ENCODE peak calls at places on chromosomes 12 and 14, in ten cellular contexts. J, S, U, P, F, K, H, A, W and D are unnamed samples.

GRCh38 chr12:104715562-104716182 is 242.4 kb downstream of the SLC41A2 start:
- DNase-seq in S (no peak), P (no peak), J (no peak), H (no peak), U (no peak), A (no peak), K (no peak), F (no peak), W (no peak), D (no peak)

GRCh38 chr14:67359319-67359774 is 257 bp downstream of the ATP6V1D start:
- DNase-seq in J (no peak), S (peak; percentile 80), A (peak; percentile 78), U (peak; percentile 46), K (peak; percentile 8), H (no peak), F (no peak), P (peak; percentile 17), W (no peak), D (no peak)

GRCh38 chr12:3493225-3494049 is 2.4 kb downstream of the PRMT8 start:
- DNase-seq in S (no peak), W (no peak), A (no peak), K (no peak), H (no peak), U (no peak), J (no peak), F (no peak), P (no peak), D (no peak)

GRCh38 chr12:26471560-26471959 is 276.2 kb downstream of the SSPN start:
- DNase-seq in H (no peak), W (peak; percentile 28), J (no peak), F (no peak), P (no peak), K (no peak), U (peak; percentile 23), A (no peak), S (peak; percentile 56), D (peak; percentile 93)

GRCh38 chr12:95972832-95973465 is 23.2 kb downstream of the HAL start:
- DNase-seq in H (no peak), U (no peak), J (no peak), F (no peak), P (no peak), K (no peak), S (no peak), A (no peak), W (no peak), D (no peak)

GRCh38 chr12:56146492-56147460 is 5.6 kb upstream of the MYL6B start:
- DNase-seq in J (no peak), P (no peak), A (no peak), F (no peak), H (no peak), U (no peak), K (no peak), S (no peak), W (no peak), D (no peak)

GRCh38 chr12:89324437-89324836 is 27.9 kb downstream of the DUSP6 start:
- DNase-seq in F (no peak), J (no peak), P (no peak), A (no peak), H (no peak), K (no peak), S (no peak), W (no peak), U (peak; percentile 35), D (no peak)

GRCh38 chr14:105885561-105886320 is 359.4 kb downstream of the TMEM121 start:
- DNase-seq in W (no peak), K (no peak), F (no peak), S (no peak), H (no peak), J (no peak), A (peak; percentile 24), P (no peak), U (no peak), D (no peak)

GRCh38 chr12:9404469-9405260 is 196.5 kb upstream of the PZP start:
- DNase-seq in F (no peak), W (no peak), K (no peak), H (no peak), P (no peak), U (no peak), A (no peak), S (no peak), J (no peak), D (no peak)

GRCh38 chr14:75934998-75935628 is 46.7 kb downstream of the TGFB3 start:
- DNase-seq in H (no peak), U (no peak), K (no peak), A (no peak), F (no peak), J (no peak), P (no peak), W (no peak), S (no peak), D (no peak)

GRCh38 chr12:93174048-93174447 is 203.7 kb upstream of the NUDT4 start:
- DNase-seq in K (no peak), J (no peak), H (no peak), S (peak; percentile 91), U (peak; percentile 51), P (no peak), A (no peak), W (no peak), F (no peak), D (no peak)

GRCh38 chr12:19646599-19646998 is 207.3 kb downstream of the AEBP2 start:
- DNase-seq in U (no peak), W (no peak), P (peak; percentile 7), H (no peak), J (no peak), F (no peak), A (no peak), S (peak; percentile 21), K (no peak), D (no peak)

GRCh38 chr14:56754966-56755365 is 55.3 kb downstream of the OTX2 start:
- DNase-seq in F (no peak), K (no peak), U (no peak), P (no peak), W (no peak), J (no peak), H (no peak), S (no peak), A (no peak), D (no peak)

GRCh38 chr12:103820881-103821489 is 20.0 kb downstream of the NT5DC3 start:
- DNase-seq in H (no peak), A (no peak), P (no peak), W (no peak), J (no peak), U (no peak), F (no peak), S (no peak), K (no peak), D (no peak)

GRCh38 chr12:102548543-102548942 is 68.2 kb upstream of the IGF1 start:
- DNase-seq in U (peak; percentile 39), S (peak; percentile 58), F (peak; percentile 40), K (no peak), J (no peak), W (no peak), P (no peak), H (no peak), A (no peak), D (no peak)

GRCh38 chr14:59882957-59883356 is 12.4 kb upstream of the RTN1 start:
- DNase-seq in F (no peak), H (no peak), P (no peak), S (peak; percentile 1), W (no peak), U (no peak), A (no peak), K (peak; percentile 37), J (no peak), D (no peak)

GRCh38 chr14:59146941-59147470 is 41.5 kb upstream of the DAAM1 start:
- DNase-seq in F (no peak), K (no peak), U (no peak), S (no peak), H (no peak), P (no peak), W (no peak), A (no peak), J (no peak), D (no peak)

GRCh38 chr12:24038211-24038997 is 88.9 kb upstream of the SOX5 start:
- DNase-seq in J (no peak), A (no peak), P (no peak), H (no peak), F (no peak), S (no peak), W (no peak), K (no peak), U (no peak), D (no peak)

GRCh38 chr12:104281636-104282035 is 21.9 kb upstream of the EID3 start:
- DNase-seq in S (peak; percentile 72), W (no peak), K (no peak), A (no peak), F (peak; percentile 31), P (no peak), H (no peak), U (peak; percentile 88), J (no peak), D (no peak)

GRCh38 chr14:40394634-40395340 is 962.6 kb upstream of the FBXO33 start:
- DNase-seq in H (no peak), F (peak; percentile 6), K (no peak), S (no peak), U (no peak), A (no peak), J (no peak), P (no peak), W (no peak), D (no peak)

GRCh38 chr12:10638728-10639127 is 25.3 kb upstream of the MAGOHB start:
- DNase-seq in P (no peak), U (no peak), H (no peak), S (no peak), K (no peak), W (no peak), F (no peak), J (no peak), A (no peak), D (no peak)

GRCh38 chr12:40632171-40632570 is 60.1 kb upstream of the CNTN1 start:
- DNase-seq in S (no peak), J (no peak), K (no peak), U (no peak), W (no peak), P (no peak), F (no peak), H (no peak), A (no peak), D (no peak)

GRCh38 chr12:180445-180844 is 33.5 kb downstream of the SLC6A12 start:
- DNase-seq in A (no peak), P (no peak), U (peak; percentile 31), J (no peak), W (no peak), S (peak; percentile 27), H (no peak), K (no peak), F (peak; percentile 32), D (no peak)

GRCh38 chr14:56482306-56482705 is 97.3 kb upstream of the TMEM260 start:
- DNase-seq in F (peak; percentile 10), S (peak; percentile 18), H (no peak), J (peak; percentile 41), P (peak; percentile 37), K (peak; percentile 45), U (no peak), W (no peak), A (peak; percentile 64), D (no peak)

GRCh38 chr14:95290769-95291440 is 28.8 kb downstream of the CLMN start:
- DNase-seq in K (no peak), F (no peak), P (peak; percentile 81), A (peak; percentile 54), U (no peak), W (no peak), H (no peak), J (no peak), S (no peak), D (no peak)

GRCh38 chr12:131261906-131262305 is 308.2 kb downstream of the ADGRD1 start:
- DNase-seq in J (no peak), H (no peak), F (no peak), A (no peak), U (no peak), W (no peak), P (no peak), S (no peak), K (no peak), D (no peak)

GRCh38 chr12:116441292-116441691 is 117.9 kb upstream of the MAP1LC3B2 start:
- DNase-seq in P (no peak), J (no peak), H (no peak), K (no peak), F (no peak), A (peak; percentile 67), W (no peak), S (no peak), U (no peak), D (no peak)

GRCh38 chr12:77204055-77204454 is 138.7 kb upstream of the E2F7 start:
- DNase-seq in S (peak; percentile 27), F (no peak), J (no peak), P (peak; percentile 14), W (no peak), K (peak; percentile 9), U (peak; percentile 13), A (no peak), H (no peak), D (no peak)